ENCODE peak calls at places on chromosome 6, in six cellular contexts. P, J, O, K, H and M are unnamed samples. For H3K4me1, the result is how much of the 10 kb centered on the place peaks cover.

GRCh38 chr6:47631248-47632196 is 66.9 kb upstream of the ADGRF4 start:
- DNase-seq in P (no peak), J (peak), O (peak), K (no peak), H (peak), M (no peak)

GRCh38 chr6:79377047-79377446 is 142.6 kb upstream of the HMGN3 start:
- DNase-seq in P (no peak), J (peak), O (no peak), K (no peak), H (peak), M (no peak)

GRCh38 chr6:42010185-42010872 is 40.0 kb upstream of the TAF8 start:
- DNase-seq in P (no peak), J (no peak), O (no peak), K (peak), H (no peak), M (no peak)

GRCh38 chr6:125507987-125508655 is 206.4 kb upstream of the HDDC2 start:
- DNase-seq in P (no peak), J (no peak), O (peak), K (no peak), H (peak), M (no peak)

GRCh38 chr6:23081701-23082100 is 512.3 kb downstream of the HDGFL1 start:
- DNase-seq in P (no peak), J (no peak), O (no peak), K (no peak), H (no peak), M (no peak)

GRCh38 chr6:39530201-39530759 is 194.9 kb downstream of the KIF6 start:
- DNase-seq in P (no peak), J (peak), O (peak), K (no peak), H (peak), M (no peak)

GRCh38 chr6:44064089-44064947 is 62.9 kb downstream of the MRPL14 start:
- DNase-seq in P (peak), J (peak), O (no peak), K (peak), H (peak), M (no peak)

GRCh38 chr6:118335325-118335724 is 212.8 kb upstream of the PLN start:
- DNase-seq in P (no peak), J (peak), O (no peak), K (no peak), H (peak), M (no peak)

GRCh38 chr6:111503194-111503593 is 20.2 kb upstream of the REV3L start:
- DNase-seq in P (no peak), J (peak), O (peak), K (no peak), H (peak), M (no peak)

GRCh38 chr6:141669141-141669540 is 463.6 kb upstream of the GJE1 start:
- DNase-seq in P (no peak), J (no peak), O (no peak), K (no peak), H (no peak), M (no peak)

GRCh38 chr6:108735991-108736345 is 112.3 kb upstream of the ARMC2 start:
- DNase-seq in P (no peak), J (no peak), O (no peak), K (peak), H (no peak), M (no peak)

GRCh38 chr6:102520981-102521380 is 1127.5 kb downstream of the GRIK2 start:
- DNase-seq in P (no peak), J (no peak), O (no peak), K (no peak), H (no peak), M (no peak)

GRCh38 chr6:162099685-162100084 is 627.9 kb downstream of the PRKN start:
- DNase-seq in P (no peak), J (peak), O (peak), K (no peak), H (peak), M (no peak)

GRCh38 chr6:43907789-43908472 is 137.9 kb downstream of the VEGFA start:
- DNase-seq in P (no peak), J (no peak), O (no peak), K (no peak), H (no peak), M (no peak)

GRCh38 chr6:87558446-87558845 is 31.3 kb downstream of the RARS2 start:
- DNase-seq in P (no peak), J (no peak), O (no peak), K (no peak), H (peak), M (no peak)

GRCh38 chr6:56534680-56535419 is 107.8 kb downstream of the DST start:
- DNase-seq in P (no peak), J (no peak), O (no peak), K (no peak), H (no peak), M (no peak)

GRCh38 chr6:41706876-41707564 is 28.4 kb downstream of the TFEB start:
- DNase-seq in P (peak), J (no peak), O (no peak), K (no peak), H (peak), M (no peak)

GRCh38 chr6:139519571-139520031 is 145.2 kb upstream of the CITED2 start:
- DNase-seq in P (no peak), J (peak), O (no peak), K (no peak), H (peak), M (no peak)

GRCh38 chr6:170314983-170315382 is 8.4 kb downstream of the FAM120B start:
- DNase-seq in P (no peak), J (no peak), O (no peak), K (no peak), H (no peak), M (no peak)

GRCh38 chr6:20203561-20204528 is 8.4 kb downstream of the MBOAT1 start:
- DNase-seq in P (no peak), J (no peak), O (no peak), K (no peak), H (no peak), M (no peak)

GRCh38 chr6:158018851-158019361 is 37.2 kb downstream of the SYNJ2 start:
- DNase-seq in P (peak), J (peak), O (peak), K (no peak), H (peak), M (no peak)

GRCh38 chr6:144951730-144952437 is 666.7 kb downstream of the UTRN start:
- DNase-seq in P (no peak), J (no peak), O (peak), K (no peak), H (no peak), M (no peak)
- H3K4me3 ChIP-seq in P (no peak), J (no peak), O (no peak), K (no peak), H (no peak), M (no peak)

DNA sequence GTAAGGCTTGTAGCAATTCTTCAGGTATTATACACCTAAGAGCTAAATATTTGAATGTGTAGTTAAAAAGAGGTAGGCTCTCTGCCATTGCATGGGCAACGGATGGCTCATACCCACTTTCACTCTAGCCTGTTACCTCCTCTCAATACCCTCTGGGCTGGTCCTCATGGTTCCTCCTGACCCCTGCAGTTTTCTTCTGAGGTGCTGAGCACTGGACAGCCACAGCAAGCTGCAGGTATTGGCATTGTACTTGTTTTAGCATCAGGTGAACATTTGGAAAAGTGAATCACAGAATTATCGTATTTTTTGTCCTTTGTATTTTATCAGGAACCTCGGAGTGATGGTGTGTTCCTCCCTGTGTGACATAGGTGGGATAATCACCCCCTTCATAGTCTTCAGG is 32.9 kb downstream of the SLC22A1 start:
- DNase-seq in P (no peak), J (no peak), O (no peak), K (no peak), H (no peak), M (no peak)
- TF ChIP-seq CTCF in P (no peak), J (no peak), O (no peak), K (no peak), H (no peak), M (no peak)

GRCh38 chr6:37556884-37557644 is 57.4 kb upstream of the CCDC167 start:
- DNase-seq in P (no peak), J (no peak), O (no peak), K (no peak), H (no peak), M (no peak)

GRCh38 chr6:37559060-37559459 is 59.4 kb upstream of the CCDC167 start:
- DNase-seq in P (no peak), J (no peak), O (no peak), K (no peak), H (no peak), M (no peak)

GRCh38 chr6:37557645-37558114 is 58.0 kb upstream of the CCDC167 start:
- DNase-seq in P (no peak), J (no peak), O (no peak), K (no peak), H (no peak), M (no peak)

GRCh38 chr6:37558646-37559045 is 59.0 kb upstream of the CCDC167 start:
- DNase-seq in P (no peak), J (no peak), O (no peak), K (no peak), H (no peak), M (no peak)

GRCh38 chr6:37558158-37558557 is 58.5 kb upstream of the CCDC167 start:
- DNase-seq in P (no peak), J (no peak), O (no peak), K (no peak), H (no peak), M (no peak)
- H3K4me1 ChIP-seq in P (under half), J (under half), O (under half), K (under half), H (under half), M (under half)

DNA sequence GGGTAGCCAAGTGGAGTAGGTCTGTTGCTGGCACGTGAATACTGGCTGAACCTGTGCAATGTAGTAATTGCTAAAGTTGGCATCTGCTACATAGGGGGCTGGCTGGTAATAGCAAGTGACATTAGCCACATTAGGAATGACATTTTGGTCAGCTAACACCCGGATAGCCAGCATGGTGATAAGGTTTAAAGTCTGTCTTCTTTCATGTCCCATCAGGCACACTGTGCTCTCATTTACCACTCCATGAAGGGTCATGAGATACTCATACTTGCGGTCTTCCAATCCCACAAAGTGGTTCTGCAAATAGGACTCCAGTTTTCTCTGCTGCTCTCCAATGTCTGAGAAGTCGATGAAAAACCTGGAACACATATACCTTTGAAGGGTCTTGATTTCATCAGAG is 2.8 kb downstream of the TENT5A start:
- DNase-seq in P (no peak), J (no peak), O (no peak), K (no peak), H (peak), M (no peak)
- H3K4me3 ChIP-seq in P (peak), J (peak), O (peak), K (peak), H (peak), M (no peak)

GRCh38 chr6:71226151-71226550 is 62.5 kb upstream of the OGFRL1 start:
- DNase-seq in P (no peak), J (no peak), O (no peak), K (no peak), H (no peak), M (no peak)

GRCh38 chr6:71229466-71229865 is 59.1 kb upstream of the OGFRL1 start:
- DNase-seq in P (no peak), J (no peak), O (no peak), K (no peak), H (no peak), M (no peak)

GRCh38 chr6:71224011-71224410 is 64.6 kb upstream of the OGFRL1 start:
- DNase-seq in P (no peak), J (peak), O (no peak), K (no peak), H (peak), M (no peak)

GRCh38 chr6:71222676-71223075 is 65.9 kb upstream of the OGFRL1 start:
- DNase-seq in P (no peak), J (no peak), O (no peak), K (no peak), H (no peak), M (no peak)

GRCh38 chr6:71228461-71229041 is 60.1 kb upstream of the OGFRL1 start:
- DNase-seq in P (no peak), J (peak), O (peak), K (no peak), H (peak), M (no peak)
- TF ChIP-seq CTCF in P (no peak), J (no peak), O (no peak), K (no peak), H (no peak), M (no peak)

GRCh38 chr6:7652957-7653356 is 63.0 kb downstream of the SNRNP48 start:
- DNase-seq in P (no peak), J (no peak), O (no peak), K (no peak), H (no peak), M (no peak)

GRCh38 chr6:7656355-7656754 is 66.4 kb downstream of the SNRNP48 start:
- DNase-seq in P (no peak), J (no peak), O (no peak), K (no peak), H (no peak), M (no peak)

GRCh38 chr6:7664003-7664402 is 61.9 kb upstream of the BMP6 start:
- DNase-seq in P (no peak), J (no peak), O (no peak), K (no peak), H (no peak), M (no peak)

GRCh38 chr6:7661364-7661763 is 64.5 kb upstream of the BMP6 start:
- DNase-seq in P (no peak), J (no peak), O (no peak), K (no peak), H (no peak), M (no peak)

GRCh38 chr6:7658543-7658942 is 67.4 kb upstream of the BMP6 start:
- DNase-seq in P (no peak), J (no peak), O (no peak), K (no peak), H (no peak), M (no peak)
- H3K4me1 ChIP-seq in P (under half), J (under half), O (under half), K (under half), H (under half), M (under half)

GRCh38 chr6:136739071-136739470 is 53.2 kb downstream of the MAP3K5 start:
- DNase-seq in P (no peak), J (no peak), O (no peak), K (no peak), H (no peak), M (no peak)

GRCh38 chr6:136736281-136736960 is 55.9 kb downstream of the MAP3K5 start:
- DNase-seq in P (no peak), J (peak), O (no peak), K (no peak), H (peak), M (no peak)

GRCh38 chr6:136737343-136738177 is 54.7 kb downstream of the MAP3K5 start:
- DNase-seq in P (peak), J (peak), O (no peak), K (no peak), H (peak), M (no peak)

GRCh38 chr6:136738178-136739057 is 53.9 kb downstream of the MAP3K5 start:
- DNase-seq in P (no peak), J (peak), O (no peak), K (no peak), H (peak), M (no peak)

DNA sequence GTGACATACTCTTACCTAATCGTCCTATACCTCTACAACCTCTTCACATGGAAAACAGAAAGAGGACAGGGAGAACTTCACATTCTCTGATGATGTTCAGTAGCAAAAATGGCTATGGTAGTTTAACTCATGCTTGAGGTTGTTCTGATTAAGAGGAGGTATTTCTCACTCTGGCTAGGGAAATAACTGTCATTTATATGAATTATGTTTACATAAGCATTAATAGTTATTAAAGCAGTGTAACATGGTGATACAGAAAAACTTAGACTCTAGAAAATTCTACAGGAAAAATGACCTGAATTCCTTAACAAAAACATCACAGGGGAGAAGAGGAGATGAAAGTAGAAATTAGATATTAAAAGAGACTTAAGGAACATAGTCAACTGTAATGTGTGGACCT is 57.3 kb downstream of the MAP3K5 start:
- DNase-seq in P (no peak), J (no peak), O (no peak), K (no peak), H (no peak), M (no peak)
- H3K4me3 ChIP-seq in P (no peak), J (no peak), O (no peak), K (no peak), H (no peak), M (no peak)

GRCh38 chr6:74280130-74280692 is 584.2 kb downstream of the CD109 start:
- DNase-seq in P (no peak), J (no peak), O (peak), K (no peak), H (no peak), M (no peak)
- TF ChIP-seq CTCF in P (no peak), J (no peak), O (peak), K (no peak), H (no peak), M (no peak)

DNA sequence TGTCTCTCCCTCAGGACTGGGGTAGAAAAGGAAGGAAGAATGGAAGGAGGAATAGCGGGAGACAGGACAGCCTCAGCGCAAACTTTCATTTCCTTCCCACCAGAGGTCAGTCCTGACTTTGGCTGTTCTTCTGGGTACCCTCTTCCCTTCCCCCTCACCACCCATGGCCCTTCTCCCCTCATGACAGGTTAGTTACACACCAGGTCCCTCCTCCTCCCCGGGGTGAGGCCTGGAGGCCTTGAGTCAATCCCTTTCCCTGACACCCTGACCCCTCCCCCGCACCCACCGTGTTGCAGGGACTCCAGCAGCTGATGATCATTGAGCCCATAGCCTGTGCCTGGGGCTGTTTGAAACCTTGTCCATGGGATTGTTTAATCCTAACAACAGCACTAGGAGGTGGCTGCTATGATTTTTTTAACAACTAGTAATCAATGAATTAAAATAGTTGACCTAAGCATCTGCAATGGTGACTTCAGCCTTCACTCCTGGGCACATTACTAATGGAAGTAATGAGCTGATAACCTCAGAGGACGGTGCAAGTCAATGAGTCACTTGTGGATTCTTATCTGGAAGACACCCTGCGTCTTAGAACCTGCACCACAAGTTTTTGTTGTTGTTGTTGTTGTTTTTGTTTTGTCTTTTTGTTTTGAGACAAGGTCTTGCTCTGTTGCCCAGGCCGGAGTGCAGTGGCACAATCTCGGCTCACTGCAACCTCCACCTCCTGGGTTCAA is 46.6 kb upstream of the CCDC167 start:
- DNase-seq in P (no peak), J (no peak), O (no peak), K (no peak), H (no peak), M (no peak)
- H3K4me1 ChIP-seq in P (under half), J (under half), O (under half), K (under half), H (under half), M (under half)

GRCh38 chr6:34317882-34318491 is 69.2 kb upstream of the SMIM29 start:
- DNase-seq in P (no peak), J (no peak), O (no peak), K (no peak), H (peak), M (no peak)
- H3K4me3 ChIP-seq in P (no peak), J (no peak), O (no peak), K (no peak), H (no peak), M (no peak)